ENCODE peak calls at places on chromosomes 11 and 22, in ten cellular contexts. C is type B pancreatic cell, Y is fibroblast of pulmonary artery, U is fibroblast of mammary gland, V is psoas muscle, X is WTC11, Z is endothelial cell, E is mesothelial cell of epicardium, Q is mammary epithelial cell, N is lung. S is an unnamed sample.

GRCh38 chr11:8082391-8083087 is 1.5 kb downstream of the TUB start:
- DNase-seq in Z (no peak), Y (no peak), N (no peak), X (peak; percentile 61), U (peak; percentile 31), Q (no peak), C (no peak), V (no peak), E (no peak), S (no peak)

GRCh38 chr11:32635819-32636218 is 52.2 kb downstream of the EIF3M start:
- DNase-seq in V (no peak), Q (no peak), C (no peak), U (no peak), N (no peak), Z (no peak), E (no peak), X (no peak), Y (no peak), S (no peak)

GRCh38 chr11:77558380-77558779 is 31.4 kb upstream of the AQP11 start:
- DNase-seq in N (peak; percentile 21), Z (no peak), E (no peak), U (no peak), Y (no peak), X (no peak), Q (no peak), V (no peak), C (no peak), S (no peak)

GRCh38 chr22:24156146-24156914 is 25.0 kb upstream of the SUSD2 start:
- DNase-seq in U (peak; percentile 48), E (peak; percentile 51), N (no peak), Z (peak; percentile 41), Y (peak; percentile 35), C (no peak), Q (peak; percentile 36), X (peak; percentile 36), V (peak; percentile 64), S (no peak)

GRCh38 chr11:46352063-46352841 is 5.0 kb downstream of the DGKZ start:
- DNase-seq in X (peak; percentile 86), Z (peak; percentile 80), Y (peak; percentile 51), Q (peak; percentile 87), E (peak; percentile 63), V (peak; percentile 88), N (no peak), C (no peak), U (peak; percentile 42), S (peak; percentile 55)

GRCh38 chr11:69718147-69718546 is 14.3 kb upstream of the FGF19 start:
- DNase-seq in X (peak; percentile 85), Z (peak; percentile 79), N (no peak), Q (no peak), Y (peak; percentile 22), C (no peak), U (peak; percentile 6), E (peak; percentile 51), V (no peak), S (peak; percentile 58)

GRCh38 chr11:108718466-108718865 is 53.6 kb downstream of the DDX10 start:
- DNase-seq in Z (no peak), V (no peak), Y (no peak), N (no peak), U (no peak), C (no peak), X (no peak), Q (no peak), E (no peak), S (no peak)

GRCh38 chr11:69241844-69242582 is 51.9 kb upstream of the MYEOV start:
- DNase-seq in E (no peak), C (no peak), X (no peak), V (no peak), Z (no peak), Q (no peak), U (no peak), N (no peak), Y (no peak), S (no peak)

GRCh38 chr11:66744485-66745355 is 15.7 kb upstream of the SPTBN2 start:
- DNase-seq in N (peak; percentile 85), X (peak; percentile 71), U (peak; percentile 41), C (peak; percentile 94), E (peak; percentile 94), Y (peak; percentile 63), V (peak; percentile 90), Z (peak; percentile 80), Q (peak; percentile 82), S (peak; percentile 84)

GRCh38 chr22:44136112-44136511 is 44.6 kb upstream of the PARVG start:
- DNase-seq in N (no peak), E (no peak), V (peak; percentile 28), C (no peak), Q (no peak), X (no peak), Z (no peak), Y (no peak), U (no peak), S (no peak)

GRCh38 chr11:34603129-34604001 is 17.5 kb upstream of the EHF start:
- DNase-seq in C (no peak), V (no peak), N (no peak), U (no peak), E (no peak), Q (no peak), Y (no peak), X (no peak), Z (no peak), S (no peak)

GRCh38 chr11:69270929-69271328 is 23.0 kb upstream of the MYEOV start:
- DNase-seq in E (no peak), X (no peak), Z (no peak), C (no peak), Q (no peak), V (no peak), U (no peak), Y (no peak), N (no peak), S (no peak)

GRCh38 chr11:120329556-120329955 is 4.5 kb downstream of the TLCD5 start:
- DNase-seq in C (no peak), Q (no peak), E (no peak), V (no peak), Y (no peak), N (no peak), Z (no peak), U (no peak), X (no peak), S (no peak)

GRCh38 chr22:26592368-26593015 is 2.6 kb upstream of the TPST2 start:
- DNase-seq in X (no peak), Z (no peak), E (no peak), V (no peak), U (no peak), Q (peak; percentile 53), N (no peak), C (no peak), Y (no peak), S (no peak)

GRCh38 chr11:26227311-26227710 is 104.6 kb upstream of the ANO3 start:
- DNase-seq in C (no peak), N (no peak), Y (peak; percentile 94), U (peak; percentile 97), X (no peak), V (no peak), Z (no peak), Q (peak; percentile 89), E (no peak), S (no peak)

GRCh38 chr22:24975125-24975640 is 22.7 kb downstream of the KIAA1671 start:
- DNase-seq in U (no peak), Y (no peak), X (no peak), C (no peak), Z (no peak), N (no peak), Q (no peak), V (no peak), E (no peak), S (no peak)

GRCh38 chr11:62921573-62922188 is 518 bp upstream of the CHRM1 start:
- DNase-seq in N (no peak), V (no peak), X (no peak), U (peak; percentile 7), E (peak; percentile 67), C (no peak), Z (no peak), Y (peak; percentile 13), Q (no peak), S (no peak)

GRCh38 chr22:22935546-22936157 is 48.0 kb downstream of the IGLL5 start:
- DNase-seq in V (peak; percentile 36), E (no peak), Q (no peak), Z (no peak), N (no peak), C (no peak), Y (no peak), U (no peak), X (peak; percentile 33), S (no peak)
- TF ChIP-seq CTCF in V (no peak), E (no peak), Q (no peak), Z (no peak), N (no peak), C (no peak), Y (no peak), U (no peak), X (no peak), S (no peak)

GRCh38 chr11:86955111-86955673 is at the start of gene FZD4:
- DNase-seq in Q (peak; percentile 87), V (peak; percentile 96), U (peak; percentile 75), Z (peak; percentile 94), Y (peak; percentile 90), E (peak; percentile 94), X (peak; percentile 91), C (peak; percentile 96), N (peak; percentile 87), S (peak; percentile 81)

GRCh38 chr11:86954288-86955110 is 696 bp downstream of the FZD4 start:
- DNase-seq in U (no peak), N (peak; percentile 33), Q (peak; percentile 6), C (no peak), Y (no peak), V (peak; percentile 72), X (peak; percentile 48), Z (peak; percentile 35), E (no peak), S (no peak)

GRCh38 chr11:86952933-86953637 is 2.1 kb downstream of the FZD4 start:
- DNase-seq in U (peak; percentile 69), E (no peak), Q (no peak), V (no peak), Y (peak; percentile 50), N (no peak), X (no peak), C (no peak), Z (no peak), S (no peak)

GRCh38 chr11:86958259-86958658 is 3.1 kb upstream of the FZD4 start:
- DNase-seq in Z (no peak), V (no peak), E (no peak), N (no peak), Q (no peak), Y (no peak), U (no peak), X (no peak), C (no peak), S (no peak)

GRCh38 chr11:86955674-86956522 is 703 bp upstream of the FZD4 start:
- DNase-seq in X (peak; percentile 84), E (peak; percentile 89), Y (peak; percentile 84), C (peak; percentile 83), N (peak; percentile 75), U (peak; percentile 58), Z (peak; percentile 90), V (peak; percentile 95), Q (peak; percentile 72), S (peak; percentile 81)
- TF ChIP-seq CTCF in X (no peak), E (no peak), Y (no peak), C (peak; percentile 16), N (peak; percentile 3), U (no peak), Z (no peak), V (peak; percentile 12), Q (no peak), S (peak; percentile 29)

GRCh38 chr11:131691558-131692041 is 321.2 kb downstream of the NTM start:
- DNase-seq in U (peak; percentile 31), C (no peak), E (peak; percentile 73), Z (peak; percentile 83), Y (peak; percentile 48), Q (peak; percentile 58), X (peak; percentile 72), N (no peak), V (no peak), S (peak; percentile 37)
- TF ChIP-seq CTCF in U (peak; percentile 36), C (peak; percentile 82), E (peak; percentile 81), Z (peak; percentile 93), Y (peak; percentile 49), Q (peak; percentile 57), X (peak; percentile 76), N (no peak), V (peak; percentile 10), S (peak; percentile 82)

GRCh38 chr22:50717709-50718351 is 20.2 kb upstream of the ACR start:
- DNase-seq in V (no peak), Q (no peak), Y (no peak), U (no peak), N (no peak), C (no peak), E (no peak), X (no peak), Z (no peak), S (no peak)
- TF ChIP-seq CTCF in V (peak; percentile 9), Q (no peak), Y (no peak), U (no peak), N (no peak), C (no peak), E (no peak), X (no peak), Z (no peak), S (no peak)

S was measured in progenitor cell of endocrine pancreas.